ENCODE peak calls at places on chromosomes 3 and 15, in six cellular contexts. One of them, this sample, is unnamed.
A peak's percentile ranks its signal among the peaks of the same experiment; 100 is the strongest.

GRCh38 chr15:37931868-37932267 is 2.6 kb upstream of the TMCO5A start:
- DNase-seq in HepG2: no peak
- DNase-seq in IMR-90: peak; percentile 80
- DNase-seq in GM12865: no peak
- DNase-seq in heart left ventricle: no peak
- DNase-seq in fibroblast of pulmonary artery: peak; percentile 51
- DNase-seq in this sample: no peak

GRCh38 chr15:34984884-34985630 is 3.0 kb downstream of the ZNF770 start:
- DNase-seq in heart left ventricle: no peak
- DNase-seq in HepG2: peak; percentile 44
- DNase-seq in fibroblast of pulmonary artery: peak; percentile 56
- DNase-seq in GM12865: no peak
- DNase-seq in IMR-90: peak; percentile 22
- DNase-seq in this sample: peak; percentile 32

GRCh38 chr15:69644876-69645275 is 192.3 kb downstream of the RPLP1 start:
- DNase-seq in IMR-90: no peak
- DNase-seq in HepG2: no peak
- DNase-seq in heart left ventricle: no peak
- DNase-seq in GM12865: no peak
- DNase-seq in fibroblast of pulmonary artery: no peak
- DNase-seq in this sample: no peak

GRCh38 chr3:22922317-22922716 is 280.8 kb upstream of the UBE2E2 start:
- DNase-seq in fibroblast of pulmonary artery: peak; percentile 27
- DNase-seq in HepG2: no peak
- DNase-seq in IMR-90: peak; percentile 9
- DNase-seq in heart left ventricle: no peak
- DNase-seq in GM12865: peak; percentile 38
- DNase-seq in this sample: no peak

GRCh38 chr15:79922512-79923067 is 25.8 kb upstream of the MTHFS start:
- DNase-seq in HepG2: no peak
- DNase-seq in heart left ventricle: no peak
- DNase-seq in fibroblast of pulmonary artery: no peak
- DNase-seq in IMR-90: no peak
- DNase-seq in GM12865: no peak
- DNase-seq in this sample: no peak

GRCh38 chr15:57565326-57565725 is 26.4 kb upstream of the MYZAP start:
- DNase-seq in heart left ventricle: no peak
- DNase-seq in HepG2: no peak
- DNase-seq in IMR-90: peak; percentile 7
- DNase-seq in GM12865: peak; percentile 23
- DNase-seq in fibroblast of pulmonary artery: peak; percentile 29
- DNase-seq in this sample: no peak

GRCh38 chr3:132407025-132407424 is 10.3 kb upstream of the DNAJC13 start:
- DNase-seq in fibroblast of pulmonary artery: no peak
- DNase-seq in GM12865: no peak
- DNase-seq in HepG2: no peak
- DNase-seq in heart left ventricle: no peak
- DNase-seq in IMR-90: no peak
- DNase-seq in this sample: no peak

GRCh38 chr15:50523736-50524318 is 22.6 kb downstream of the USP50 start:
- DNase-seq in fibroblast of pulmonary artery: peak; percentile 12
- DNase-seq in IMR-90: no peak
- DNase-seq in GM12865: no peak
- DNase-seq in heart left ventricle: no peak
- DNase-seq in HepG2: no peak
- DNase-seq in this sample: no peak

GRCh38 chr3:42663581-42664442 is 10.3 kb downstream of the ZBTB47 start:
- DNase-seq in IMR-90: no peak
- DNase-seq in heart left ventricle: no peak
- DNase-seq in fibroblast of pulmonary artery: no peak
- DNase-seq in HepG2: no peak
- DNase-seq in GM12865: peak; percentile 46
- DNase-seq in this sample: no peak

GRCh38 chr3:151146071-151146730 is 56.8 kb downstream of the GPR171 start:
- DNase-seq in HepG2: peak; percentile 75
- DNase-seq in IMR-90: peak; percentile 69
- DNase-seq in fibroblast of pulmonary artery: peak; percentile 82
- DNase-seq in GM12865: peak; percentile 77
- DNase-seq in heart left ventricle: peak; percentile 73
- DNase-seq in this sample: peak; percentile 76

GRCh38 chr15:99719096-99719541 is 14.1 kb downstream of the LYSMD4 start:
- DNase-seq in heart left ventricle: no peak
- DNase-seq in IMR-90: peak; percentile 87
- DNase-seq in GM12865: peak; percentile 91
- DNase-seq in HepG2: no peak
- DNase-seq in fibroblast of pulmonary artery: peak; percentile 53
- DNase-seq in this sample: no peak
- H3K4me3 ChIP-seq in heart left ventricle: no peak overlapping the region
- H3K4me3 ChIP-seq in IMR-90: no peak overlapping the region
- H3K4me3 ChIP-seq in GM12865: peak overlapping the region; percentile 21
- H3K4me3 ChIP-seq in HepG2: no peak overlapping the region
- H3K4me3 ChIP-seq in fibroblast of pulmonary artery: no peak overlapping the region
- H3K4me3 ChIP-seq in this sample: no peak overlapping the region

DNA sequence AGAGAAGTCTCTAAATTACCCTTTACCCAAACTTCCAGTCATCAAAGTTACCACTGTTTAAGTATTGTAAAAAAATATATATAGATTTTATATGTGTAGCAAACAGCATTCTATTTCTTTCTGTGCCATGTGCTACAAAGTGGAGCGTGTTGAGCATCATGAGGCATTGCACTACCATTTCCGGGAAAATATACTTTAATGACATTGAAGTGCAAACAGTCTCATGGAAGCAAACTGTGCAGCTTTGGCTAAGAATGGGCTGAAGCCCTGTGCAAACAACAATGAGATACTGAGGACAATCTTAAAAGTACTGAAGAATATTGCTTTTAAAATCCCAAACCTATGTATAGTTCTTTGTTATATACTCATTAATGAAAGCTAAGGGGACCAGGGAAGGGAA is 6.5 kb upstream of the RPL22L1 start:
- DNase-seq in HepG2: no peak
- DNase-seq in IMR-90: no peak
- DNase-seq in GM12865: no peak
- DNase-seq in fibroblast of pulmonary artery: no peak
- DNase-seq in heart left ventricle: no peak
- DNase-seq in this sample: no peak
- TF ChIP-seq CTCF in HepG2: no peak
- TF ChIP-seq CTCF in IMR-90: no peak
- TF ChIP-seq CTCF in GM12865: no peak
- TF ChIP-seq CTCF in fibroblast of pulmonary artery: no peak
- TF ChIP-seq CTCF in heart left ventricle: no peak
- TF ChIP-seq CTCF in this sample: no peak

DNA sequence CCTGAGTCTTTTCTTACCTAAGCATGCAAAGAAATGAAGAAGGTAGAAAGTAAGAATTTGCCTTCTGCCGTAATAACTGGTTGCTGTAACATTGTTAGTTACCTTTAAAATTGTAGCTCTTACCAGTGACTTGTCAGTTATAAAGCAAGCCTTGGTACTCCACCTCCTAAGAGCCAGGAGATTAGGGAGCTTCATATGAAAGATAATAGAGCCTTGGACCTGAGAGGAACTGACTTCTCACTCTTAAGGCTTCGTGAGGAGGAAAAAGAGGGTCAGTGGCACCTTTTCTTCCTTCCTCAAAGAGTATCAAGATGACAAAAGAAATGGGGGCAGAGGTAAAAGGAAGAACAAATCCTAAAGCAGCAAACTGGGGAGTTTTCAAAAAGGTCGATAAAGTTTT is 847.2 kb upstream of the ALCAM start:
- DNase-seq in fibroblast of pulmonary artery: no peak
- DNase-seq in heart left ventricle: no peak
- DNase-seq in IMR-90: no peak
- DNase-seq in GM12865: peak; percentile 28
- DNase-seq in HepG2: no peak
- DNase-seq in this sample: no peak
- H3K4me3 ChIP-seq in fibroblast of pulmonary artery: no peak overlapping the region
- H3K4me3 ChIP-seq in heart left ventricle: no peak overlapping the region
- H3K4me3 ChIP-seq in IMR-90: no peak overlapping the region
- H3K4me3 ChIP-seq in GM12865: peak overlapping the region; percentile 77
- H3K4me3 ChIP-seq in HepG2: no peak overlapping the region
- H3K4me3 ChIP-seq in this sample: no peak overlapping the region

DNA sequence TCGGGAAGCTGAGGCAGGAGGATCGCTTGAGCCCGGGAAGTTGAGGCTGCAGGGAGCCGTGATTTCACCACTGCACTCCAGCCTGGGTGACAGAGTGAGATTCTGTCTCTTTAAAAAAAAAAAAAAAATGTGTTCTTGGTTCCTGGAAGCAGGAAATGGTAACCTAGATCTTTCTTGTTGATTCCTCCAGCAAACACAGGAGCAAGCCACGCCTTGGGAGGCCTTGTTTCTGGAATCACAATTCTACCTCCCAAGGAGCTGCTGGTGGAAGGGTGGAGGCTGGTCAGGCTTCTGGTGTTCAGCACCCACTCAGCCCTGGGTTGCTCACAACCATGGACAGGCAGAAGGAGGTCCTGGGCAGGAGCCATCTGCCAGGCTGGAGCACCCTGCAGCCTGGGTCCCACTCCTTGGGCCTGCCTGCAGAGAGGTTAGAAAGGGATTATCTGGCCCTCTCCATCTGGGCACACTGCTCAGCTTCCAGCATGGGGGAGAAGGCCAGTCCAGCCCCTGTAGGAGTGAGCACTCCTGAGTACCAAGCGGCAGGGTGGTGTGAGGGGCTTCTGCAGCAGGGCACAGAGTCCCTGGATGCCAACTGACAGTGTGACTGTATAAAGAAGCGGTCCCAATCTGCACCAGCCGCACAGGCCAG is 65.6 kb downstream of the ABTB1 start:
- DNase-seq in fibroblast of pulmonary artery: peak; percentile 58
- DNase-seq in IMR-90: peak; percentile 36
- DNase-seq in GM12865: no peak
- DNase-seq in heart left ventricle: peak; percentile 65
- DNase-seq in HepG2: no peak
- DNase-seq in this sample: peak; percentile 56
- TF ChIP-seq CTCF in fibroblast of pulmonary artery: no peak
- TF ChIP-seq CTCF in IMR-90: no peak
- TF ChIP-seq CTCF in GM12865: no peak
- TF ChIP-seq CTCF in heart left ventricle: no peak
- TF ChIP-seq CTCF in HepG2: no peak
- TF ChIP-seq CTCF in this sample: no peak

DNA sequence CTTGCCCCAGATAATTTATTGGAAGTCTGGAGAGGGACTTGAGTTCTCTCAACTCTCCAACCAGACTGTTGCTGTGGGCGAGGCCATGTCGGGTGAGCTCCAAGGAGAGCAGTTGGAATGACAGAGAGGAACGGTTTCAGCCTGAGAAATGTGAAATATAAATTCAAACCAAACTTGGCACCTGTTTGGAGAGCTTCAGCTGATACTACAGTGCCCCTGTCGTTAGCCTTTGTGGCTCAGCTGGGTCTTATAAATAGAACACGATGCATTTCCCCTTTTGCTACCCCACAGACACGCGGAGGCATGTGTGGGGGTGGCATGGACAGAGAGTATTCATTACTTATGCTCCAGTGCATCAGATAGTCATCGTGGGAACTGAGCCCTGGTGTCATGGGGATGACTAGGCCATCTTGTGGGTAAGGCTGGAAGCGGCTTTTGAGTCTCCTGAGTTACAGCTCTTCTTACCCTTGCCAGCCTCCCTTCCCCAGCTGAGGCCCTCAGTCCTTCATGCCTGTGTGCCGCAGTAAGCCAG is 15.6 kb downstream of the SMAD3 start:
- DNase-seq in IMR-90: peak; percentile 84
- DNase-seq in HepG2: no peak
- DNase-seq in fibroblast of pulmonary artery: peak; percentile 67
- DNase-seq in GM12865: peak; percentile 97
- DNase-seq in heart left ventricle: peak; percentile 51
- DNase-seq in this sample: peak; percentile 64
- H3K4me3 ChIP-seq in IMR-90: no peak overlapping the region
- H3K4me3 ChIP-seq in HepG2: no peak overlapping the region
- H3K4me3 ChIP-seq in fibroblast of pulmonary artery: no peak overlapping the region
- H3K4me3 ChIP-seq in GM12865: peak overlapping the region; percentile 4
- H3K4me3 ChIP-seq in heart left ventricle: no peak overlapping the region
- H3K4me3 ChIP-seq in this sample: no peak overlapping the region

This sample was measured in testis.